ENCODE peak calls at places on chromosomes 11 and 22, in eight cellular contexts. I is uterus; H is cardiac fibroblast; Q is IMR-90; B is naive thymus-derived CD4-positive, alpha-beta T cell; P is transverse colon; O is heart right ventricle; F is MM.1S. Y is an unnamed sample.

GRCh38 chr11:73225001-73225686 is 7.1 kb downstream of the P2RY2 start:
- DNase-seq in P (no peak), F (no peak), H (no peak), Q (no peak), I (no peak), B (no peak), O (no peak), Y (no peak)

GRCh38 chr11:132024587-132025295 is 654.3 kb downstream of the NTM start:
- DNase-seq in B (no peak), P (no peak), I (no peak), H (peak; percentile 89), O (no peak), Q (peak; percentile 89), F (no peak), Y (no peak)

GRCh38 chr22:31038686-31039085 is 42.4 kb upstream of the SMTN start:
- DNase-seq in P (no peak), Q (no peak), H (no peak), F (no peak), I (no peak), B (no peak), O (no peak), Y (no peak)

GRCh38 chr11:45900916-45901617 is 6.0 kb downstream of the FREY1 start:
- DNase-seq in B (no peak), H (no peak), P (no peak), Q (no peak), O (peak; percentile 51), I (no peak), F (no peak), Y (no peak)

GRCh38 chr11:79100093-79100704 is 340.6 kb downstream of the TENM4 start:
- DNase-seq in F (peak; percentile 52), Q (peak; percentile 55), I (no peak), H (peak; percentile 64), P (peak; percentile 21), B (no peak), O (no peak), Y (peak; percentile 15)

GRCh38 chr11:110075822-110076208 is 17.4 kb upstream of the ZC3H12C start:
- DNase-seq in O (no peak), F (no peak), H (no peak), B (no peak), I (no peak), Q (no peak), P (no peak), Y (no peak)

GRCh38 chr11:62896049-62896448 is 15.4 kb downstream of the SLC3A2 start:
- DNase-seq in I (peak; percentile 72), Q (no peak), O (no peak), F (no peak), P (no peak), B (no peak), H (no peak), Y (no peak)

GRCh38 chr11:43404836-43405479 is 46.2 kb downstream of the TTC17 start:
- DNase-seq in Q (no peak), H (peak; percentile 9), O (no peak), F (no peak), B (no peak), P (no peak), I (no peak), Y (no peak)

GRCh38 chr22:25828422-25828821 is 86.4 kb downstream of the MYO18B start:
- DNase-seq in I (no peak), P (no peak), O (no peak), F (no peak), H (no peak), B (no peak), Q (no peak), Y (no peak)

GRCh38 chr11:93939084-93939780 is 81.9 kb upstream of the HEPHL1 start:
- DNase-seq in Q (peak; percentile 11), O (no peak), P (no peak), B (no peak), H (peak; percentile 57), I (no peak), F (no peak), Y (no peak)

GRCh38 chr11:112885744-112886706 is 75.2 kb upstream of the NCAM1 start:
- DNase-seq in H (no peak), Q (no peak), P (no peak), O (no peak), F (no peak), B (no peak), I (no peak), Y (no peak)

GRCh38 chr11:7903940-7904339 is 27.1 kb downstream of the OR10A6 start:
- DNase-seq in I (no peak), P (peak; percentile 21), F (no peak), O (no peak), H (no peak), Q (no peak), B (no peak), Y (no peak)

GRCh38 chr11:134407321-134407828 is 4.7 kb downstream of the B3GAT1 start:
- DNase-seq in P (no peak), H (no peak), I (no peak), O (no peak), B (no peak), F (no peak), Q (no peak), Y (no peak)

GRCh38 chr11:2802389-2803185 is 83.0 kb downstream of the CDKN1C start:
- DNase-seq in Q (no peak), H (no peak), B (no peak), I (peak; percentile 12), F (no peak), P (peak; percentile 4), O (peak; percentile 5), Y (no peak)

GRCh38 chr11:46273511-46274205 is 3.8 kb upstream of the CREB3L1 start:
- DNase-seq in P (peak; percentile 66), Q (no peak), B (no peak), H (peak; percentile 60), F (no peak), I (no peak), O (no peak), Y (no peak)

GRCh38 chr22:48863965-48864538 is 963.6 kb downstream of the BRD1 start:
- DNase-seq in O (no peak), I (no peak), F (no peak), Q (no peak), H (no peak), P (no peak), B (no peak), Y (no peak)
- H3K4me3 ChIP-seq in O (no peak overlapping the region), I (no peak overlapping the region), F (no peak overlapping the region), Q (no peak overlapping the region), H (no peak overlapping the region), P (no peak overlapping the region), B (no peak overlapping the region), Y (no peak overlapping the region)

GRCh38 chr11:6734616-6735015 is 37.2 kb downstream of the OR2AG2 start:
- DNase-seq in O (no peak), H (no peak), P (no peak), B (no peak), F (no peak), Q (no peak), I (no peak), Y (no peak)
- H3K4me3 ChIP-seq in O (no peak overlapping the region), H (no peak overlapping the region), P (no peak overlapping the region), B (no peak overlapping the region), F (no peak overlapping the region), Q (no peak overlapping the region), I (no peak overlapping the region), Y (no peak overlapping the region)

GRCh38 chr11:34566736-34567135 is 53.1 kb upstream of the ELF5 start:
- DNase-seq in B (no peak), P (no peak), Q (no peak), F (no peak), O (no peak), H (no peak), I (no peak), Y (no peak)

GRCh38 chr11:34565417-34566208 is 52.0 kb upstream of the ELF5 start:
- DNase-seq in Q (no peak), H (peak; percentile 10), B (no peak), P (no peak), I (no peak), F (peak; percentile 26), O (no peak), Y (no peak)

GRCh38 chr11:34566209-34566551 is 52.6 kb upstream of the ELF5 start:
- DNase-seq in Q (no peak), B (no peak), P (no peak), H (no peak), I (no peak), F (no peak), O (no peak), Y (no peak)

GRCh38 chr11:34570584-34570983 is 50.3 kb upstream of the EHF start:
- DNase-seq in O (no peak), F (peak; percentile 80), Q (peak; percentile 8), I (no peak), H (peak; percentile 37), B (no peak), P (no peak), Y (no peak)

DNA sequence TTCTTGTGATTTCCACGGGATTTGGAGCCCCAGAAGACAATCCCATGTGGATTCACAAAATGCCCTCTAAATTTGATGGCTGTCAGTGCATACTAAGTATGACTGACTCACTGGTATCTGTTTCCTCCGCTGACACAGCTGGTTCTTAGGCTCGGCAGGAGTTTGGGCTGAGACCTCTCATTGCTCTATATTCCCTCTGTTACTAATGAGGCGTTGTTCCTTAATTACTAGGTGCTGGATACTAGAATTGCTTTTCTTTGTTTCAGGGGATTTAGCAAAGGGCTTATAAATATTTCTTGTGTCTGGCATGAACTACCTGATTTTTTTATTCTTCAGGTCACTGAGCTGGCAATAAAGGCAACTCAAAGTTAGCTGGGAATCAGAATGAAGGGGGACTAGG is 53.2 kb upstream of the EHF start:
- DNase-seq in Q (no peak), P (no peak), B (no peak), H (no peak), I (no peak), O (no peak), F (no peak), Y (no peak)
- H3K4me3 ChIP-seq in Q (no peak overlapping the region), P (no peak overlapping the region), B (no peak overlapping the region), H (no peak overlapping the region), I (no peak overlapping the region), O (no peak overlapping the region), F (no peak overlapping the region), Y (no peak overlapping the region)

GRCh38 chr22:17368727-17369552 is at the start of gene CECR2:
- DNase-seq in O (peak; percentile 60), I (peak; percentile 51), Q (no peak), F (peak; percentile 42), H (peak; percentile 61), P (peak; percentile 21), B (no peak), Y (no peak)

GRCh38 chr22:17370036-17370765 is 941 bp downstream of the CECR2 start:
- DNase-seq in Q (no peak), P (no peak), I (no peak), F (no peak), B (no peak), O (peak; percentile 47), H (peak; percentile 28), Y (no peak)

GRCh38 chr22:17371446-17371845 is 2.2 kb downstream of the CECR2 start:
- DNase-seq in Q (no peak), H (no peak), I (no peak), O (no peak), F (no peak), B (no peak), P (no peak), Y (no peak)

GRCh38 chr22:17369553-17370035 is 334 bp downstream of the CECR2 start:
- DNase-seq in O (no peak), P (peak; percentile 14), Q (no peak), F (peak; percentile 41), B (no peak), H (peak; percentile 52), I (no peak), Y (no peak)

DNA sequence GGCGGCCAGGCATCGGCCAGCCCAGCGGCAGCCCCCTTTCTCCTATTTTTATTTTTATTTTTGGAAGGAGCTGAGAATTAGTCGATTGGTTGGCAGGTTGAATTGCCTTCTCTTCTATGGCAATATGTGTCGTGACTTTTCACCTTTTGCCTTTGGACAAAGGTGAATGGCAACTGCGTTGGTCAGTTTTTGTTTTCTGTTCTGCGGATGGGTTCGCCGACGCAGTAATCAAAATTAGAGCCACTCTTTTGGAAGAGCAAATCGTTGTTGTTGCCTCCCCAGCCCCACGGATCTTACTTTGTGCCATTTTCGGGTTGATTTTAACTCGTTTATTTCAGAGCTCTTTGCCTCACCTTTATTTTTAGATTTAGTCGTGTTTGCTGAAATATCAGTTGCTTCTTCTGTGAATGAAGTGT is 1.5 kb downstream of the CECR2 start:
- DNase-seq in P (no peak), I (no peak), H (peak; percentile 31), Q (no peak), B (no peak), F (no peak), O (no peak), Y (no peak)
- H3K4me3 ChIP-seq in P (peak overlapping the region; percentile 13), I (peak overlapping the region; percentile 19), H (peak overlapping the region; percentile 59), Q (no peak overlapping the region), B (no peak overlapping the region), F (no peak overlapping the region), O (peak overlapping the region; percentile 80), Y (no peak overlapping the region)

Y was measured in GM12864.